ENCODE peak calls at places on chromosomes 2 and 18, in eight cellular contexts. Q, U, E, P, X, O, B and T are unnamed samples.

GRCh38 chr18:13183359-13183758 is 35.2 kb upstream of the LDLRAD4 start:
- DNase-seq in O (no peak), U (no peak), E (no peak), Q (no peak), B (no peak), P (no peak), X (no peak), T (no peak)

GRCh38 chr2:140027320-140027719 is 1247.1 kb upstream of the NXPH2 start:
- DNase-seq in X (no peak), O (no peak), B (no peak), U (no peak), P (no peak), Q (no peak), E (no peak), T (no peak)

GRCh38 chr18:79405019-79405780 is 9.5 kb downstream of the NFATC1 start:
- DNase-seq in X (no peak), E (no peak), Q (no peak), U (no peak), P (no peak), O (peak; percentile 53), B (peak; percentile 54), T (no peak)

GRCh38 chr18:10285283-10285640 is 169.2 kb upstream of the APCDD1 start:
- DNase-seq in U (no peak), E (no peak), Q (no peak), O (no peak), P (no peak), X (no peak), B (no peak), T (no peak)

GRCh38 chr2:184394642-184395041 is 203.7 kb upstream of the ZNF804A start:
- DNase-seq in U (no peak), O (no peak), P (no peak), X (no peak), E (no peak), Q (no peak), B (no peak), T (no peak)

GRCh38 chr2:191213333-191213732 is 31.9 kb upstream of the MYO1B start:
- DNase-seq in B (no peak), U (no peak), E (no peak), X (no peak), O (no peak), Q (no peak), P (no peak), T (no peak)

GRCh38 chr2:22930781-22931180 is 454.2 kb upstream of the KLHL29 start:
- DNase-seq in B (no peak), P (no peak), Q (no peak), X (no peak), O (no peak), E (no peak), U (no peak), T (no peak)

GRCh38 chr2:60867007-60867406 is 14.4 kb upstream of the REL start:
- DNase-seq in O (no peak), P (no peak), X (no peak), U (no peak), B (no peak), E (no peak), Q (no peak), T (no peak)

GRCh38 chr2:157895531-157895930 is 19.4 kb upstream of the ACVR1 start:
- DNase-seq in X (no peak), E (no peak), P (no peak), Q (no peak), U (peak; percentile 11), B (no peak), O (no peak), T (no peak)

GRCh38 chr2:239445771-239446524 is 45.1 kb upstream of the HDAC4 start:
- DNase-seq in P (no peak), X (no peak), E (no peak), B (peak; percentile 49), Q (no peak), U (peak; percentile 22), O (no peak), T (no peak)

GRCh38 chr18:62739911-62740310 is 24.6 kb downstream of the PHLPP1 start:
- DNase-seq in X (no peak), B (no peak), P (no peak), U (no peak), E (no peak), O (no peak), Q (no peak), T (no peak)

GRCh38 chr2:197239434-197239833 is 71.1 kb downstream of the ANKRD44 start:
- DNase-seq in X (no peak), E (no peak), Q (no peak), P (no peak), U (no peak), B (no peak), O (no peak), T (no peak)

GRCh38 chr2:215920244-215921100 is 92.9 kb downstream of the MREG start:
- DNase-seq in O (peak; percentile 16), U (peak; percentile 70), P (peak; percentile 39), E (no peak), X (peak; percentile 60), Q (no peak), B (no peak), T (no peak)

GRCh38 chr2:22947741-22948140 is 437.2 kb upstream of the KLHL29 start:
- DNase-seq in U (no peak), P (no peak), B (no peak), X (no peak), Q (no peak), E (no peak), O (no peak), T (no peak)

GRCh38 chr2:33521791-33522281 is 45.4 kb downstream of the RASGRP3 start:
- DNase-seq in U (peak; percentile 60), X (no peak), E (no peak), O (no peak), Q (no peak), B (no peak), P (no peak), T (no peak)

GRCh38 chr2:222943820-222944219 is 83.0 kb downstream of the ACSL3 start:
- DNase-seq in B (no peak), X (no peak), U (peak; percentile 5), P (no peak), O (no peak), E (no peak), Q (no peak), T (no peak)

GRCh38 chr2:219497495-219498279 is 1.0 kb upstream of the GMPPA start:
- DNase-seq in U (peak; percentile 92), Q (peak; percentile 96), B (peak; percentile 96), E (no peak), X (peak; percentile 74), O (no peak), P (peak; percentile 57), T (peak; percentile 63)

GRCh38 chr2:174342600-174343342 is 8.0 kb downstream of the SP9 start:
- DNase-seq in U (no peak), E (no peak), X (no peak), B (peak; percentile 49), O (no peak), P (no peak), Q (no peak), T (no peak)

GRCh38 chr2:236622660-236623059 is 53.0 kb downstream of the ACKR3 start:
- DNase-seq in U (no peak), P (no peak), E (no peak), O (no peak), B (no peak), Q (no peak), X (no peak), T (no peak)

GRCh38 chr18:21760321-21760720 is 19.7 kb downstream of the MIB1 start:
- DNase-seq in P (no peak), X (no peak), O (no peak), Q (no peak), B (no peak), E (no peak), U (peak; percentile 9), T (no peak)

GRCh38 chr2:10544252-10544651 is 96.1 kb upstream of the ODC1 start:
- DNase-seq in Q (no peak), B (peak; percentile 37), P (no peak), O (no peak), E (no peak), X (no peak), U (no peak), T (no peak)

GRCh38 chr2:191030521-191031154 is 16.7 kb upstream of the STAT1 start:
- DNase-seq in X (peak; percentile 63), P (no peak), B (no peak), E (no peak), U (peak; percentile 53), Q (no peak), O (no peak), T (no peak)

GRCh38 chr2:79670198-79670597 is 157.3 kb downstream of the CTNNA2 start:
- DNase-seq in X (peak; percentile 78), E (no peak), B (peak; percentile 60), P (no peak), O (no peak), Q (no peak), U (no peak), T (no peak)

GRCh38 chr18:79315589-79315988 is 80.1 kb upstream of the NFATC1 start:
- DNase-seq in X (no peak), P (no peak), U (no peak), Q (no peak), B (no peak), O (no peak), E (no peak), T (no peak)

GRCh38 chr2:78682781-78683180 is 342.7 kb upstream of the REG3G start:
- DNase-seq in O (no peak), P (no peak), B (no peak), U (no peak), E (no peak), Q (no peak), X (no peak), T (no peak)

GRCh38 chr2:180747728-180748127 is 232.7 kb upstream of the UBE2E3 start:
- DNase-seq in Q (no peak), P (no peak), O (no peak), U (no peak), B (no peak), X (no peak), E (no peak), T (no peak)